ENCODE peak calls at places on chromosomes 2 and 18, in seven cellular contexts. J is NCI-H774; T is right lobe of liver; X is effector CD4-positive, alpha-beta T cell; N is amygdala; Q is naive thymus-derived CD8-positive, alpha-beta T cell; Z is iris pigment epithelial cell. E is an unnamed sample.

GRCh38 chr18:12296087-12296403 is 12.0 kb upstream of the TUBB6 start:
- DNase-seq in Q (no peak), N (no peak), X (no peak), T (no peak), Z (peak; percentile 49), J (no peak), E (no peak)

GRCh38 chr18:11308499-11308898 is 159.1 kb upstream of the PIEZO2 start:
- DNase-seq in X (no peak), N (no peak), T (no peak), Q (no peak), Z (peak; percentile 64), J (no peak), E (no peak)

GRCh38 chr2:168751104-168751768 is 51.2 kb upstream of the NOSTRIN start:
- DNase-seq in Z (no peak), N (no peak), X (peak; percentile 14), T (no peak), J (no peak), Q (peak; percentile 79), E (peak; percentile 9)

GRCh38 chr18:59041296-59041695 is 98.4 kb upstream of the SEC11C start:
- DNase-seq in T (no peak), X (no peak), Z (no peak), J (no peak), Q (no peak), N (no peak), E (no peak)

GRCh38 chr2:161033059-161033660 is 127.1 kb upstream of the TANK start:
- DNase-seq in T (no peak), X (no peak), Q (no peak), Z (peak; percentile 33), N (no peak), J (no peak), E (no peak)

GRCh38 chr2:172084734-172085459 is 410 bp upstream of the DLX1 start:
- DNase-seq in J (peak; percentile 94), N (peak; percentile 17), Q (peak; percentile 53), T (no peak), Z (peak; percentile 94), X (no peak), E (no peak)

GRCh38 chr18:75207298-75208054 is 1.5 kb downstream of the PTGR3 start:
- DNase-seq in Z (peak; percentile 45), X (no peak), N (no peak), T (no peak), Q (no peak), J (no peak), E (no peak)

GRCh38 chr2:37573818-37574388 is 97.5 kb downstream of the CDC42EP3 start:
- DNase-seq in Z (peak; percentile 64), Q (no peak), T (no peak), N (no peak), X (no peak), J (no peak), E (no peak)

GRCh38 chr2:55490554-55490953 is 29.0 kb upstream of the CFAP36 start:
- DNase-seq in X (no peak), Z (peak; percentile 81), N (no peak), Q (no peak), T (no peak), J (no peak), E (no peak)

GRCh38 chr2:230758566-230759480 is 46.2 kb downstream of the CAB39 start:
- DNase-seq in J (no peak), T (no peak), X (no peak), Z (peak; percentile 91), Q (no peak), N (no peak), E (no peak)